ENCODE peak calls at places on chromosomes 11 and 22, in ten cellular contexts. M, O, L, V, T, C, E, Q, Z and R are unnamed samples.

GRCh38 chr22:48931452-48931851 is 896.2 kb downstream of the BRD1 start:
- DNase-seq in M (no peak), O (no peak), L (no peak), V (no peak), T (no peak), C (no peak), E (no peak), Q (no peak), Z (no peak), R (no peak)

GRCh38 chr11:27201454-27202302 is 161.1 kb downstream of the BBOX1 start:
- DNase-seq in M (no peak), O (peak), L (no peak), V (peak), T (peak), C (no peak), E (peak), Q (peak), Z (peak), R (peak)

GRCh38 chr11:61024938-61025818 is 53.7 kb downstream of the CD6 start:
- DNase-seq in M (no peak), O (no peak), L (no peak), V (no peak), T (no peak), C (no peak), E (no peak), Q (no peak), Z (no peak), R (no peak)

GRCh38 chr11:124085583-124085982 is 29.7 kb upstream of the VWA5A start:
- DNase-seq in M (no peak), O (no peak), L (no peak), V (no peak), T (peak), C (no peak), E (no peak), Q (no peak), Z (no peak), R (no peak)

GRCh38 chr11:27882066-27882697 is 181.9 kb upstream of the BDNF start:
- DNase-seq in M (no peak), O (no peak), L (no peak), V (peak), T (peak), C (no peak), E (no peak), Q (no peak), Z (no peak), R (no peak)

GRCh38 chr11:88421530-88421929 is 84.0 kb upstream of the CTSC start:
- DNase-seq in M (peak), O (peak), L (peak), V (no peak), T (peak), C (peak), E (no peak), Q (no peak), Z (no peak), R (no peak)

GRCh38 chr22:30694171-30694637 is 470 bp upstream of the OSBP2 start:
- DNase-seq in M (peak), O (peak), L (peak), V (peak), T (peak), C (peak), E (peak), Q (no peak), Z (peak), R (peak)

GRCh38 chr11:94405062-94405461 is 3.8 kb upstream of the GPR83 start:
- DNase-seq in M (no peak), O (no peak), L (no peak), V (no peak), T (no peak), C (no peak), E (no peak), Q (no peak), Z (no peak), R (no peak)

GRCh38 chr11:10632483-10632882 is 61.1 kb downstream of the IRAG1 start:
- DNase-seq in M (no peak), O (no peak), L (no peak), V (no peak), T (no peak), C (peak), E (no peak), Q (no peak), Z (no peak), R (no peak)

GRCh38 chr11:120013325-120014250 is 124.3 kb downstream of the TRIM29 start:
- DNase-seq in M (peak), O (peak), L (no peak), V (peak), T (peak), C (no peak), E (peak), Q (peak), Z (peak), R (peak)

GRCh38 chr11:11944444-11944843 is 64.0 kb downstream of the DKK3 start:
- DNase-seq in M (no peak), O (no peak), L (no peak), V (no peak), T (no peak), C (no peak), E (no peak), Q (no peak), Z (no peak), R (no peak)

GRCh38 chr11:34160049-34160721 is 54.8 kb downstream of the NAT10 start:
- DNase-seq in M (no peak), O (no peak), L (no peak), V (no peak), T (no peak), C (no peak), E (no peak), Q (no peak), Z (no peak), R (no peak)

GRCh38 chr11:57379732-57380131 is 1.2 kb downstream of the PRG3 start:
- DNase-seq in M (no peak), O (peak), L (no peak), V (peak), T (peak), C (no peak), E (no peak), Q (no peak), Z (peak), R (no peak)

GRCh38 chr11:117960406-117960805 is 25.8 kb upstream of the IL10RA start:
- DNase-seq in M (no peak), O (no peak), L (no peak), V (no peak), T (no peak), C (no peak), E (no peak), Q (no peak), Z (no peak), R (no peak)

GRCh38 chr11:102846292-102846691 is 2.9 kb upstream of the MMP3 start:
- DNase-seq in M (no peak), O (no peak), L (no peak), V (no peak), T (peak), C (no peak), E (no peak), Q (no peak), Z (no peak), R (no peak)

GRCh38 chr22:24975813-24976341 is 23.4 kb downstream of the KIAA1671 start:
- DNase-seq in M (peak), O (no peak), L (no peak), V (peak), T (no peak), C (no peak), E (no peak), Q (no peak), Z (no peak), R (no peak)

GRCh38 chr11:76623171-76623883 is 47.2 kb downstream of the LRRC32 start:
- DNase-seq in M (no peak), O (no peak), L (no peak), V (peak), T (peak), C (peak), E (no peak), Q (peak), Z (no peak), R (no peak)

GRCh38 chr11:80330302-80330701 is 889.5 kb upstream of the TENM4 start:
- DNase-seq in M (no peak), O (no peak), L (no peak), V (peak), T (no peak), C (no peak), E (no peak), Q (no peak), Z (no peak), R (no peak)

GRCh38 chr11:18493310-18493709 is 33.4 kb downstream of the TSG101 start:
- DNase-seq in M (no peak), O (no peak), L (no peak), V (no peak), T (no peak), C (no peak), E (no peak), Q (no peak), Z (no peak), R (no peak)

GRCh38 chr22:17792289-17792688 is 18.0 kb upstream of the BID start:
- DNase-seq in M (no peak), O (peak), L (no peak), V (no peak), T (no peak), C (no peak), E (no peak), Q (no peak), Z (no peak), R (no peak)

GRCh38 chr22:49882519-49883293 is 29.1 kb downstream of the ZBED4 start:
- DNase-seq in M (no peak), O (no peak), L (no peak), V (no peak), T (no peak), C (no peak), E (no peak), Q (no peak), Z (no peak), R (no peak)

GRCh38 chr11:42524534-42525227 is 787.1 kb upstream of the API5 start:
- DNase-seq in M (peak), O (peak), L (no peak), V (peak), T (peak), C (no peak), E (peak), Q (peak), Z (peak), R (no peak)

GRCh38 chr11:128548655-128549255 is 38.6 kb downstream of the ETS1 start:
- DNase-seq in M (no peak), O (peak), L (peak), V (no peak), T (peak), C (peak), E (peak), Q (no peak), Z (no peak), R (peak)

GRCh38 chr11:3340025-3340424 is 38.9 kb downstream of the ZNF195 start:
- DNase-seq in M (no peak), O (no peak), L (no peak), V (peak), T (peak), C (no peak), E (no peak), Q (peak), Z (no peak), R (no peak)

GRCh38 chr11:73139476-73140198 is 2.5 kb downstream of the FCHSD2 start:
- DNase-seq in M (no peak), O (no peak), L (no peak), V (peak), T (peak), C (no peak), E (no peak), Q (no peak), Z (no peak), R (no peak)

GRCh38 chr11:32290783-32291182 is 144.6 kb downstream of the WT1 start:
- DNase-seq in M (peak), O (no peak), L (no peak), V (peak), T (no peak), C (no peak), E (no peak), Q (no peak), Z (no peak), R (no peak)

GRCh38 chr22:35697142-35697541 is 20.5 kb upstream of the APOL5 start:
- DNase-seq in M (no peak), O (no peak), L (peak), V (no peak), T (no peak), C (no peak), E (no peak), Q (no peak), Z (no peak), R (no peak)

GRCh38 chr22:31530816-31531180 is 34.5 kb downstream of the SFI1 start:
- DNase-seq in M (no peak), O (no peak), L (no peak), V (no peak), T (peak), C (no peak), E (no peak), Q (no peak), Z (no peak), R (no peak)

GRCh38 chr22:46052801-46053562 is 76.0 kb upstream of the WNT7B start:
- DNase-seq in M (no peak), O (no peak), L (no peak), V (peak), T (peak), C (peak), E (peak), Q (no peak), Z (no peak), R (peak)

GRCh38 chr11:64970731-64971151 is 1.2 kb downstream of the MAJIN start:
- DNase-seq in M (no peak), O (no peak), L (peak), V (no peak), T (no peak), C (peak), E (no peak), Q (peak), Z (no peak), R (no peak)

GRCh38 chr11:13661074-13661623 is 7.3 kb upstream of the FAR1 start:
- DNase-seq in M (no peak), O (no peak), L (no peak), V (no peak), T (no peak), C (no peak), E (no peak), Q (no peak), Z (no peak), R (no peak)

GRCh38 chr11:79525257-79525656 is 84.4 kb upstream of the TENM4 start:
- DNase-seq in M (no peak), O (no peak), L (no peak), V (no peak), T (no peak), C (no peak), E (no peak), Q (no peak), Z (no peak), R (no peak)

GRCh38 chr11:85961130-85961529 is 105.9 kb downstream of the CCDC83 start:
- DNase-seq in M (no peak), O (no peak), L (no peak), V (no peak), T (no peak), C (no peak), E (no peak), Q (no peak), Z (no peak), R (no peak)

GRCh38 chr22:27531782-27532530 is 269.6 kb downstream of the MN1 start:
- DNase-seq in M (no peak), O (no peak), L (no peak), V (peak), T (peak), C (no peak), E (no peak), Q (no peak), Z (no peak), R (no peak)

GRCh38 chr11:66641834-66642233 is 3.3 kb downstream of the RBM4 start:
- DNase-seq in M (no peak), O (no peak), L (no peak), V (no peak), T (no peak), C (no peak), E (no peak), Q (no peak), Z (no peak), R (no peak)